ENCODE peak calls at places on chromosomes 12 and 14, in five cellular contexts. X is glutamatergic neuron; V is activated CD4-positive, alpha-beta T cell treated with anti-CD3 and anti-CD28 coated beads for 48 hours; Q is nephron progenitor cell; B is right cardiac atrium. I is an unnamed sample.

GRCh38 chr12:103397536-103397935 is 98.2 kb downstream of the C12orf42 start:
- DNase-seq in X (no peak), V (no peak), Q (no peak), B (no peak), I (no peak)

GRCh38 chr12:81815611-81816010 is 56.5 kb upstream of the PPFIA2 start:
- DNase-seq in X (no peak), V (no peak), Q (no peak), B (no peak), I (no peak)

GRCh38 chr14:20811994-20812393 is 9.3 kb upstream of the RNASE1 start:
- DNase-seq in X (no peak), V (no peak), Q (no peak), B (peak), I (peak)

GRCh38 chr12:89070603-89071002 is 281.7 kb downstream of the DUSP6 start:
- DNase-seq in X (no peak), V (peak), Q (no peak), B (no peak), I (no peak)

GRCh38 chr14:71745072-71745471 is 187.2 kb upstream of the RGS6 start:
- DNase-seq in X (no peak), V (no peak), Q (no peak), B (no peak), I (no peak)

GRCh38 chr14:57732886-57733285 is 133.0 kb downstream of the SLC35F4 start:
- DNase-seq in X (no peak), V (no peak), Q (no peak), B (no peak), I (no peak)

GRCh38 chr12:4024701-4025419 is 151.7 kb upstream of the PARP11 start:
- DNase-seq in X (no peak), V (no peak), Q (peak), B (no peak), I (no peak)

GRCh38 chr12:73952304-73952703 is 585.3 kb upstream of the ATXN7L3B start:
- DNase-seq in X (no peak), V (no peak), Q (no peak), B (no peak), I (no peak)

GRCh38 chr14:87898301-87898700 is 94.7 kb downstream of the GALC start:
- DNase-seq in X (no peak), V (no peak), Q (no peak), B (no peak), I (no peak)

GRCh38 chr12:64699504-64700115 is 59.6 kb downstream of the GNS start:
- DNase-seq in X (no peak), V (no peak), Q (no peak), B (peak), I (no peak)

GRCh38 chr12:85740190-85740589 is 96.0 kb downstream of the RASSF9 start:
- DNase-seq in X (no peak), V (no peak), Q (no peak), B (no peak), I (no peak)

GRCh38 chr12:123055281-123055766 is 74.8 kb downstream of the ARL6IP4 start:
- DNase-seq in X (no peak), V (no peak), Q (no peak), B (no peak), I (no peak)

GRCh38 chr12:128621304-128621703 is 202.5 kb downstream of the SLC15A4 start:
- DNase-seq in X (no peak), V (no peak), Q (no peak), B (no peak), I (no peak)

GRCh38 chr12:45509187-45509586 is 220.3 kb upstream of the ARID2 start:
- DNase-seq in X (no peak), V (no peak), Q (no peak), B (no peak), I (no peak)

GRCh38 chr12:54700301-54700700 is 52.1 kb upstream of the DCD start:
- DNase-seq in X (no peak), V (no peak), Q (no peak), B (no peak), I (no peak)

GRCh38 chr14:54438703-54439102 is 2.5 kb downstream of the CNIH1 start:
- DNase-seq in X (no peak), V (no peak), Q (no peak), B (no peak), I (no peak)

GRCh38 chr12:70059373-70059772 is 183.9 kb upstream of the CNOT2 start:
- DNase-seq in X (no peak), V (no peak), Q (no peak), B (no peak), I (no peak)

GRCh38 chr12:3207174-3207573 is 130.0 kb downstream of the TSPAN9 start:
- DNase-seq in X (no peak), V (no peak), Q (no peak), B (no peak), I (no peak)

GRCh38 chr14:69504775-69505174 is 20.2 kb downstream of the PLEKHD1 start:
- DNase-seq in X (no peak), V (no peak), Q (no peak), B (no peak), I (no peak)